ENCODE peak calls at places on chromosomes 12 and 14, in five cellular contexts. P is mesenchymal stem cell, N is H9, X is H1, O is trophoblast cell. F is an unnamed sample.

GRCh38 chr14:36254020-36254614 is 66.3 kb downstream of the MBIP start:
- DNase-seq in P (peak), N (peak), X (no peak), O (no peak), F (no peak)

GRCh38 chr14:26427059-26427458 is 170.8 kb downstream of the NOVA1 start:
- DNase-seq in P (no peak), N (no peak), X (no peak), O (no peak), F (no peak)

GRCh38 chr12:88388566-88389269 is 191.6 kb downstream of the KITLG start:
- DNase-seq in P (no peak), N (no peak), X (no peak), O (no peak), F (no peak)

GRCh38 chr14:76862546-76863282 is 36.5 kb downstream of the LRRC74A start:
- DNase-seq in P (no peak), N (no peak), X (no peak), O (no peak), F (no peak)

GRCh38 chr12:11714626-11715025 is 65.2 kb downstream of the ETV6 start:
- DNase-seq in P (no peak), N (no peak), X (no peak), O (no peak), F (no peak)

GRCh38 chr12:89671469-89671868 is 37.2 kb downstream of the ATP2B1 start:
- DNase-seq in P (peak), N (no peak), X (no peak), O (no peak), F (no peak)

GRCh38 chr12:76543831-76544347 is 15.7 kb downstream of the OSBPL8 start:
- DNase-seq in P (no peak), N (no peak), X (no peak), O (no peak), F (no peak)

GRCh38 chr12:6752181-6752930 is 585 bp downstream of the MLF2 start:
- DNase-seq in P (peak), N (peak), X (no peak), O (no peak), F (no peak)

GRCh38 chr14:99278836-99279235 is 6.8 kb upstream of the BCL11B start:
- DNase-seq in P (no peak), N (no peak), X (no peak), O (no peak), F (no peak)

GRCh38 chr12:107277850-107278249 is 184.5 kb upstream of the CRY1 start:
- DNase-seq in P (no peak), N (no peak), X (no peak), O (no peak), F (no peak)

DNA sequence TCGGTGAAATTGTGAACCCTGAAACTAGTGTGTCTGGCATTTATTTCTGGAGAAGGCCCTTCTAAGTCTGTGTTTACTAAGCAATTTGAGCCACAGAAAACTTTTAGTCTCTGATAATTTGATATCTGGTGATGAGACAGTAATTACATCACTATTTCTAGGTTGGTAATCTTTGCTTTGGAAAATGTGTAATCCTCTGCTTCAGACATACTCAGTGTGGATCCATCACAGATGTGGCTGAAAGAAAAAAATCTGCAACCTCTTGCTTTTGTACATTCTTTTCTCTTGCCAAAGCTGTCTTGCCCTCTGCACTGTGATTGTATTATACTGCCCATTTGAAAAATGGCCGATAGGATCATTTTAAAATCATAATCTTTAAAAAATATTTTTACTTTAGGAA is 78.1 kb downstream of the PELI2 start:
- DNase-seq in P (peak), N (no peak), X (no peak), O (no peak), F (no peak)
- H2BK12ac ChIP-seq in P (no peak), N (no peak), X (no peak), O (no peak), F (no peak)

GRCh38 chr12:122558721-122559641 is 31.9 kb downstream of the KNTC1 start:
- DNase-seq in P (no peak), N (no peak), X (no peak), O (no peak), F (no peak)
- H2BK12ac ChIP-seq in P (no peak), N (no peak), X (no peak), O (no peak), F (no peak)

GRCh38 chr14:97642631-97643030 is 845.4 kb downstream of the VRK1 start:
- DNase-seq in P (no peak), N (no peak), X (no peak), O (no peak), F (no peak)
- H2BK12ac ChIP-seq in P (no peak), N (no peak), X (peak), O (no peak), F (no peak)

GRCh38 chr12:65871865-65872645 is 47.8 kb downstream of the HMGA2 start:
- DNase-seq in P (no peak), N (no peak), X (no peak), O (peak), F (no peak)

GRCh38 chr12:65878540-65878939 is 54.3 kb downstream of the HMGA2 start:
- DNase-seq in P (no peak), N (no peak), X (no peak), O (peak), F (no peak)

GRCh38 chr12:65876898-65877721 is 52.8 kb downstream of the HMGA2 start:
- DNase-seq in P (peak), N (peak), X (no peak), O (no peak), F (peak)

GRCh38 chr12:65877836-65878235 is 53.6 kb downstream of the HMGA2 start:
- DNase-seq in P (no peak), N (no peak), X (no peak), O (no peak), F (no peak)

DNA sequence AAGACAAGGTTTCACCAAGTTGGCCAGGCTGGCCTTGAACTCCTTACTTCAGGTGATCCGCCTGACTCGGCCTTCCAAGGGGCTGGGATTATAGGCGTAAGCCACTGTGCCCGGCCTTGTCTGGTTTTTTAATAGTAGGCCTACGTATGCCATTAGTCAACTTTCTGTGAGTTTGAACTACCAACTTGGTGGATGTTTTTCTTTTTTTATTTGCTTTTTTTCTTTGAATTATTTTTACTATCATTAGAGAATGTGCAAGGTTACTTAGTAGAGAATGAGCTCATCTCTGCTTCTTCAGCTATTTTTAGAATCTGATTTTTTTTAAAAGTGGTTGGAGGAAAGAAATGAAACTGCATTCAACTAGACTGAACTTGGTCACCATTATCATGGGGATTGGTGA is 51.4 kb downstream of the HMGA2 start:
- DNase-seq in P (peak), N (no peak), X (no peak), O (no peak), F (no peak)
- H2BK12ac ChIP-seq in P (no peak), N (no peak), X (no peak), O (no peak), F (no peak)

GRCh38 chr12:108332791-108333382 is 6.2 kb downstream of the CMKLR1 start:
- DNase-seq in P (no peak), N (no peak), X (no peak), O (peak), F (no peak)
- H2BK12ac ChIP-seq in P (no peak), N (no peak), X (no peak), O (no peak), F (no peak)

F was measured in neuronal stem cell.